ENCODE peak calls at places on chromosome 5, in six cellular contexts. One of them, this sample, is unnamed. For H3K36me3 and H3K9me3, the result is how much of the 10 kb centered on the place peaks cover.

GRCh38 chr5:453725-454481 is 10.9 kb downstream of the EXOC3 start:
- DNase-seq in tibial nerve: no peak
- DNase-seq in mucosa of descending colon: peak
- DNase-seq in heart right ventricle: peak
- DNase-seq in SJCRH30: no peak
- DNase-seq in mammary epithelial cell: peak
- DNase-seq in this sample: peak

GRCh38 chr5:125411163-125412050 is 665.0 kb upstream of the ZNF608 start:
- DNase-seq in tibial nerve: no peak
- DNase-seq in mucosa of descending colon: no peak
- DNase-seq in heart right ventricle: no peak
- DNase-seq in SJCRH30: peak
- DNase-seq in mammary epithelial cell: peak
- DNase-seq in this sample: no peak

GRCh38 chr5:102715405-102715804 is 39.7 kb upstream of the PAM start:
- DNase-seq in tibial nerve: no peak
- DNase-seq in mucosa of descending colon: no peak
- DNase-seq in heart right ventricle: no peak
- DNase-seq in SJCRH30: no peak
- DNase-seq in mammary epithelial cell: peak
- DNase-seq in this sample: no peak

GRCh38 chr5:67971223-67971830 is 244.2 kb upstream of the PIK3R1 start:
- DNase-seq in tibial nerve: peak
- DNase-seq in mucosa of descending colon: no peak
- DNase-seq in heart right ventricle: no peak
- DNase-seq in SJCRH30: no peak
- DNase-seq in mammary epithelial cell: no peak
- DNase-seq in this sample: no peak

GRCh38 chr5:9954869-9955268 is 294.8 kb downstream of the ATPSCKMT start:
- DNase-seq in tibial nerve: no peak
- DNase-seq in mucosa of descending colon: no peak
- DNase-seq in heart right ventricle: no peak
- DNase-seq in SJCRH30: no peak
- DNase-seq in mammary epithelial cell: no peak
- DNase-seq in this sample: no peak

GRCh38 chr5:131364507-131365050 is 100.7 kb downstream of the CDC42SE2 start:
- DNase-seq in tibial nerve: no peak
- DNase-seq in mucosa of descending colon: no peak
- DNase-seq in heart right ventricle: no peak
- DNase-seq in SJCRH30: no peak
- DNase-seq in mammary epithelial cell: no peak
- DNase-seq in this sample: no peak

GRCh38 chr5:10304932-10305331 is 2.8 kb downstream of the CMBL start:
- DNase-seq in tibial nerve: no peak
- DNase-seq in mucosa of descending colon: no peak
- DNase-seq in heart right ventricle: no peak
- DNase-seq in SJCRH30: no peak
- DNase-seq in mammary epithelial cell: no peak
- DNase-seq in this sample: no peak

GRCh38 chr5:146553446-146553845 is 37.5 kb upstream of the GPR151 start:
- DNase-seq in tibial nerve: no peak
- DNase-seq in mucosa of descending colon: no peak
- DNase-seq in heart right ventricle: no peak
- DNase-seq in SJCRH30: no peak
- DNase-seq in mammary epithelial cell: no peak
- DNase-seq in this sample: no peak

GRCh38 chr5:81718300-81718699 is 32.6 kb downstream of the SSBP2 start:
- DNase-seq in tibial nerve: no peak
- DNase-seq in mucosa of descending colon: no peak
- DNase-seq in heart right ventricle: no peak
- DNase-seq in SJCRH30: no peak
- DNase-seq in mammary epithelial cell: no peak
- DNase-seq in this sample: no peak

GRCh38 chr5:72611111-72611724 is 104.0 kb upstream of the ZNF366 start:
- DNase-seq in tibial nerve: peak
- DNase-seq in mucosa of descending colon: peak
- DNase-seq in heart right ventricle: peak
- DNase-seq in SJCRH30: peak
- DNase-seq in mammary epithelial cell: peak
- DNase-seq in this sample: peak

GRCh38 chr5:139649082-139649991 is 1.2 kb downstream of the CXXC5 start:
- DNase-seq in tibial nerve: no peak
- DNase-seq in mucosa of descending colon: peak
- DNase-seq in heart right ventricle: no peak
- DNase-seq in SJCRH30: peak
- DNase-seq in mammary epithelial cell: no peak
- DNase-seq in this sample: no peak

GRCh38 chr5:2005101-2006041 is 122.6 kb upstream of the IRX4 start:
- DNase-seq in tibial nerve: no peak
- DNase-seq in mucosa of descending colon: no peak
- DNase-seq in heart right ventricle: no peak
- DNase-seq in SJCRH30: no peak
- DNase-seq in mammary epithelial cell: no peak
- DNase-seq in this sample: no peak

GRCh38 chr5:60797482-60798153 is 46.5 kb downstream of the ELOVL7 start:
- DNase-seq in tibial nerve: no peak
- DNase-seq in mucosa of descending colon: no peak
- DNase-seq in heart right ventricle: no peak
- DNase-seq in SJCRH30: no peak
- DNase-seq in mammary epithelial cell: no peak
- DNase-seq in this sample: no peak

GRCh38 chr5:15598294-15598902 is 98.4 kb downstream of the FBXL7 start:
- DNase-seq in tibial nerve: peak
- DNase-seq in mucosa of descending colon: no peak
- DNase-seq in heart right ventricle: no peak
- DNase-seq in SJCRH30: peak
- DNase-seq in mammary epithelial cell: peak
- DNase-seq in this sample: no peak

GRCh38 chr5:135024956-135025729 is 8.9 kb downstream of the PITX1 start:
- DNase-seq in tibial nerve: no peak
- DNase-seq in mucosa of descending colon: no peak
- DNase-seq in heart right ventricle: no peak
- DNase-seq in SJCRH30: no peak
- DNase-seq in mammary epithelial cell: peak
- DNase-seq in this sample: no peak

GRCh38 chr5:7208911-7209310 is 187.0 kb upstream of the ADCY2 start:
- DNase-seq in tibial nerve: peak
- DNase-seq in mucosa of descending colon: no peak
- DNase-seq in heart right ventricle: no peak
- DNase-seq in SJCRH30: no peak
- DNase-seq in mammary epithelial cell: no peak
- DNase-seq in this sample: peak

GRCh38 chr5:107542831-107543231 is 127.9 kb downstream of the EFNA5 start:
- DNase-seq in tibial nerve: peak
- DNase-seq in mucosa of descending colon: peak
- DNase-seq in heart right ventricle: peak
- DNase-seq in SJCRH30: peak
- DNase-seq in mammary epithelial cell: peak
- DNase-seq in this sample: peak

GRCh38 chr5:103223031-103223955 is 35.3 kb upstream of the MACIR start:
- DNase-seq in tibial nerve: no peak
- DNase-seq in mucosa of descending colon: no peak
- DNase-seq in heart right ventricle: no peak
- DNase-seq in SJCRH30: no peak
- DNase-seq in mammary epithelial cell: no peak
- DNase-seq in this sample: no peak

GRCh38 chr5:38527475-38527874 is 29.0 kb downstream of the LIFR start:
- DNase-seq in tibial nerve: no peak
- DNase-seq in mucosa of descending colon: no peak
- DNase-seq in heart right ventricle: no peak
- DNase-seq in SJCRH30: no peak
- DNase-seq in mammary epithelial cell: no peak
- DNase-seq in this sample: no peak

GRCh38 chr5:68347549-68347948 is 132.0 kb downstream of the PIK3R1 start:
- DNase-seq in tibial nerve: no peak
- DNase-seq in mucosa of descending colon: no peak
- DNase-seq in heart right ventricle: no peak
- DNase-seq in SJCRH30: no peak
- DNase-seq in mammary epithelial cell: no peak
- DNase-seq in this sample: no peak

GRCh38 chr5:145991044-145991575 is 54.7 kb downstream of the SH3RF2 start:
- DNase-seq in tibial nerve: no peak
- DNase-seq in mucosa of descending colon: no peak
- DNase-seq in heart right ventricle: no peak
- DNase-seq in SJCRH30: no peak
- DNase-seq in mammary epithelial cell: peak
- DNase-seq in this sample: no peak

GRCh38 chr5:81077105-81077504 is 116.9 kb downstream of the RASGRF2 start:
- DNase-seq in tibial nerve: no peak
- DNase-seq in mucosa of descending colon: no peak
- DNase-seq in heart right ventricle: no peak
- DNase-seq in SJCRH30: no peak
- DNase-seq in mammary epithelial cell: no peak
- DNase-seq in this sample: no peak

GRCh38 chr5:160197341-160198147 is 31.8 kb upstream of the FABP6 start:
- DNase-seq in tibial nerve: no peak
- DNase-seq in mucosa of descending colon: no peak
- DNase-seq in heart right ventricle: peak
- DNase-seq in SJCRH30: peak
- DNase-seq in mammary epithelial cell: no peak
- DNase-seq in this sample: no peak

GRCh38 chr5:91373600-91373999 is 9.5 kb downstream of the ARRDC3 start:
- DNase-seq in tibial nerve: no peak
- DNase-seq in mucosa of descending colon: no peak
- DNase-seq in heart right ventricle: no peak
- DNase-seq in SJCRH30: no peak
- DNase-seq in mammary epithelial cell: no peak
- DNase-seq in this sample: no peak
- H3K36me3 ChIP-seq in tibial nerve: under half
- H3K36me3 ChIP-seq in mucosa of descending colon: under half
- H3K36me3 ChIP-seq in heart right ventricle: under half
- H3K36me3 ChIP-seq in SJCRH30: half or more
- H3K36me3 ChIP-seq in mammary epithelial cell: half or more
- H3K36me3 ChIP-seq in this sample: half or more

GRCh38 chr5:141260458-141261237 is 15.5 kb downstream of the PCDHB15 start:
- DNase-seq in tibial nerve: no peak
- DNase-seq in mucosa of descending colon: no peak
- DNase-seq in heart right ventricle: no peak
- DNase-seq in SJCRH30: no peak
- DNase-seq in mammary epithelial cell: no peak
- DNase-seq in this sample: no peak

GRCh38 chr5:141258948-141259347 is 13.8 kb downstream of the PCDHB15 start:
- DNase-seq in tibial nerve: no peak
- DNase-seq in mucosa of descending colon: no peak
- DNase-seq in heart right ventricle: no peak
- DNase-seq in SJCRH30: no peak
- DNase-seq in mammary epithelial cell: no peak
- DNase-seq in this sample: no peak

GRCh38 chr5:141261238-141261546 is 16.0 kb downstream of the PCDHB15 start:
- DNase-seq in tibial nerve: no peak
- DNase-seq in mucosa of descending colon: no peak
- DNase-seq in heart right ventricle: no peak
- DNase-seq in SJCRH30: no peak
- DNase-seq in mammary epithelial cell: no peak
- DNase-seq in this sample: no peak

DNA sequence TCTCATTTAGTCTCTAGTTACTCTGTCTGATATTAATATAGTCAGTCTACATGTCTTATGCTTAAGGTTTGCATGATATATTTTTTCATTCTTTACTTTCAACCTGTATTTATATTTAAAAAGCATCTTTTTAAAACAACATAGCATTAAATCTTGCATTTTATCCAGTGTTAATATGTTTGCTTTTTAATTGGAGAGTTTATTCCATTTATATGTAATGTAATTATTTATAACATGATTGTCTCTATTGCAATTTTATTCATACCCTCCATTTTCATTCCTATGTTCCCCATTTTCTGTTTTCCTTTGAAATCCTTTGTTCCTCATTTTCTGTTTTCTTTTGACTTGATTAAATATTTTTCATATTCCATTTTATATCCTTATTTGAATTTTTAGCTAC is 13.3 kb downstream of the PCDHB15 start:
- DNase-seq in tibial nerve: no peak
- DNase-seq in mucosa of descending colon: no peak
- DNase-seq in heart right ventricle: no peak
- DNase-seq in SJCRH30: no peak
- DNase-seq in mammary epithelial cell: no peak
- DNase-seq in this sample: no peak
- H3K9me3 ChIP-seq in tibial nerve: under half
- H3K9me3 ChIP-seq in mucosa of descending colon: half or more
- H3K9me3 ChIP-seq in heart right ventricle: half or more
- H3K9me3 ChIP-seq in SJCRH30: under half
- H3K9me3 ChIP-seq in mammary epithelial cell: under half
- H3K9me3 ChIP-seq in this sample: half or more

DNA sequence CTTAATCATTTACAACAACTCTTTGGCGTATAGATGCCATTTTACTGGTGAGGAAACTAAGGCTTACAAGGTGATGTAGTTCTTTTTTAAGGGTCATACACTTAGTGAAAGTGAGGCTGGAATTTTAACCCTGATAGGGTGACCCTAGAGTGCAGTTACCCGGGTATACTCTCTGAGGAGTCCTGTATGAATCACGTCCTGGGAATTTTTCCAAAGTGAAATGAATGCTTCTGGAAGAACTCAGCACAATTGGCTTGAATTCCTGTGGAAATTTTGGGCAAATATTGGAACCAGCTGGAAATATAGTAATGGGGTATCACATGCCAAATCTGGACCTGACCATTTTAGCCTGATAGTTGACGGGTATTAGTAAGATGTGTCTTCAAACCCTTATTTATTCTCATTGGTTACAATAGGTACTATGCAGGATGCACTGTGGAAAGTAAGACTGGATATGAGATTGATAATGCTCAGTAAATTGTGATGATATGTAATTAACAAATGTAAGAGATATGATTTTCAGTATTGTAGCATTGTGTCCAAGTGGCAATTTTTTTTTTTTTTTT is 14.8 kb downstream of the SUB1 start:
- DNase-seq in tibial nerve: peak
- DNase-seq in mucosa of descending colon: no peak
- DNase-seq in heart right ventricle: no peak
- DNase-seq in SJCRH30: no peak
- DNase-seq in mammary epithelial cell: peak
- DNase-seq in this sample: no peak
- H3K36me3 ChIP-seq in tibial nerve: under half
- H3K36me3 ChIP-seq in mucosa of descending colon: under half
- H3K36me3 ChIP-seq in heart right ventricle: under half
- H3K36me3 ChIP-seq in SJCRH30: half or more
- H3K36me3 ChIP-seq in mammary epithelial cell: under half
- H3K36me3 ChIP-seq in this sample: under half

GRCh38 chr5:3202570-3202969 is 393.1 kb upstream of the IRX1 start:
- DNase-seq in tibial nerve: no peak
- DNase-seq in mucosa of descending colon: peak
- DNase-seq in heart right ventricle: no peak
- DNase-seq in SJCRH30: no peak
- DNase-seq in mammary epithelial cell: no peak
- DNase-seq in this sample: no peak
- H3K9me3 ChIP-seq in tibial nerve: under half
- H3K9me3 ChIP-seq in mucosa of descending colon: under half
- H3K9me3 ChIP-seq in heart right ventricle: under half
- H3K9me3 ChIP-seq in SJCRH30: under half
- H3K9me3 ChIP-seq in mammary epithelial cell: under half
- H3K9me3 ChIP-seq in this sample: under half